ENCODE peak calls at places on chromosomes 16 and 17, in four cellular contexts. F is mesendoderm, D is heart left ventricle, L is HCT116. C is an unnamed sample.

GRCh38 chr17:68346448-68346847 is 55.2 kb downstream of the ARSG start:
- DNase-seq in D (peak), L (no peak), F (no peak), C (no peak)

GRCh38 chr17:79145548-79145947 is 70.9 kb downstream of the ENGASE start:
- DNase-seq in L (no peak), D (no peak), F (no peak), C (no peak)

GRCh38 chr16:65666132-65666869 is 544.4 kb upstream of the CDH11 start:
- DNase-seq in F (no peak), L (no peak), D (no peak), C (peak)

GRCh38 chr17:76720211-76720610 is 6.2 kb downstream of the JMJD6 start:
- DNase-seq in F (no peak), D (no peak), L (no peak), C (no peak)

GRCh38 chr17:4845128-4845527 is 12.0 kb downstream of the MINK1 start:
- DNase-seq in F (no peak), L (no peak), D (no peak), C (no peak)

GRCh38 chr17:31231852-31232251 is 65.2 kb downstream of the OMG start:
- DNase-seq in D (no peak), L (no peak), F (no peak), C (no peak)

GRCh38 chr17:46944931-46945330 is 22.0 kb downstream of the GOSR2 start:
- DNase-seq in D (no peak), F (no peak), L (no peak), C (no peak)

GRCh38 chr17:42751628-42752027 is 6.8 kb upstream of the EZH1 start:
- DNase-seq in L (no peak), D (no peak), F (no peak), C (no peak)

GRCh38 chr17:73203135-73203787 is 10.4 kb downstream of the COG1 start:
- DNase-seq in F (no peak), L (no peak), D (no peak), C (no peak)

GRCh38 chr17:44872131-44872768 is 24.6 kb downstream of the HIGD1B start:
- DNase-seq in L (no peak), D (no peak), F (no peak), C (no peak)

GRCh38 chr17:50883850-50884291 is 17.7 kb upstream of the TOB1 start:
- DNase-seq in D (no peak), F (no peak), L (no peak), C (no peak)

GRCh38 chr17:19771971-19772630 is 24.0 kb upstream of the ALDH3A1 start:
- DNase-seq in F (no peak), D (no peak), L (no peak), C (no peak)

GRCh38 chr17:56699186-56699895 is 105.8 kb downstream of the NOG start:
- DNase-seq in L (peak), F (peak), D (no peak), C (peak)

GRCh38 chr17:21774263-21774662 is 81.9 kb downstream of the KCNJ18 start:
- DNase-seq in F (no peak), L (no peak), D (no peak), C (no peak)

GRCh38 chr17:37373530-37374159 is 2.1 kb upstream of the C17orf78 start:
- DNase-seq in L (peak), D (peak), F (peak), C (no peak)

GRCh38 chr17:81097943-81098308 is 63.0 kb downstream of the BAIAP2 start:
- DNase-seq in D (no peak), F (no peak), L (peak), C (no peak)

GRCh38 chr16:85425061-85425662 is 188.0 kb upstream of the GSE1 start:
- DNase-seq in F (no peak), L (no peak), D (no peak), C (no peak)

GRCh38 chr17:7380321-7380720 is 568 bp upstream of the TNK1 start:
- DNase-seq in F (peak), D (peak), L (no peak), C (no peak)

GRCh38 chr16:50680907-50681885 is at the start of gene SNX20:
- DNase-seq in L (no peak), D (peak), F (no peak), C (no peak)

GRCh38 chr17:50903604-50904521 is 37.7 kb upstream of the TOB1 start:
- DNase-seq in L (no peak), F (no peak), D (no peak), C (no peak)

GRCh38 chr17:18187816-18188761 is 4.5 kb downstream of the ALKBH5 start:
- DNase-seq in F (no peak), L (no peak), D (peak), C (peak)

GRCh38 chr17:20968913-20969616 is 73.7 kb downstream of the USP22 start:
- DNase-seq in L (no peak), D (no peak), F (no peak), C (no peak)

GRCh38 chr16:14310519-14310991 is 239.4 kb downstream of the MRTFB start:
- DNase-seq in F (peak), L (no peak), D (no peak), C (no peak)

GRCh38 chr16:17084134-17084533 is 386.6 kb downstream of the XYLT1 start:
- DNase-seq in D (no peak), F (no peak), L (no peak), C (no peak)

GRCh38 chr17:79991140-79991923 is 44.3 kb downstream of the TBC1D16 start:
- DNase-seq in D (peak), F (peak), L (peak), C (peak)

GRCh38 chr17:45225964-45226530 is 4.4 kb downstream of the FMNL1 start:
- DNase-seq in F (no peak), L (no peak), D (peak), C (no peak)

GRCh38 chr16:47413041-47413440 is 47.8 kb downstream of the ITFG1 start:
- DNase-seq in F (no peak), L (no peak), D (no peak), C (no peak)

GRCh38 chr17:36817483-36818048 is 119.7 kb upstream of the LHX1 start:
- DNase-seq in F (no peak), D (no peak), L (no peak), C (no peak)

GRCh38 chr17:29760279-29760721 is 137.6 kb upstream of the CORO6 start:
- DNase-seq in D (no peak), L (no peak), F (peak), C (no peak)

GRCh38 chr17:37067555-37068111 is 118.9 kb downstream of the AATF start:
- DNase-seq in D (no peak), F (peak), L (peak), C (peak)

GRCh38 chr16:86377251-86378022 is 132.9 kb upstream of the FOXF1 start:
- DNase-seq in F (no peak), L (no peak), D (no peak), C (no peak)

GRCh38 chr17:78227455-78227916 is 3.9 kb upstream of the TMEM235 start:
- DNase-seq in D (no peak), L (no peak), F (no peak), C (no peak)

GRCh38 chr16:88737298-88738166 is 31.2 kb downstream of the CTU2 start:
- DNase-seq in F (peak), D (peak), L (peak), C (no peak)

GRCh38 chr17:2309338-2310143 is 5.8 kb downstream of the SRR start:
- DNase-seq in L (no peak), F (no peak), D (no peak), C (no peak)

DNA sequence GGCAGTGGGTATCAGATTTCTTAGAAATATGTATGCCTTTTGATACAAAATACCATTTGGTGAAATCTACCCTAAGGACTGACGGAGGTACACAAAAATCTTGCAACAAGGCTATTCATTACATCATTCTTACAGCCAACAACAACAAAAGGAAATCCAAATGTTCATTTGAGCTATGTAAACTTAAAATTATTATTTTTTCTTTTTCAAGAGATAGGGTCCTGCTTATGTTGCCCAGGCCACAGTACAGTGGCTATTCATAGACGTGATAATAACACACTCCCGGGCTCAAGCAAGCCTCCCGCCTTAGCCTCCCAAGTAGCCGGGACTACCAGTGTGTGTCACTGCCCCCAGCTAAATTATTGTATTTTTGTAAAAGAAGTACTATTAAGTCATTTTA is 9.0 kb downstream of the SRR start:
- DNase-seq in F (no peak), L (no peak), D (no peak), C (no peak)
- H3K27ac ChIP-seq in F (no peak), L (no peak), D (no peak), C (no peak)

GRCh38 chr17:49148171-49148570 is 15.6 kb downstream of the B4GALNT2 start:
- DNase-seq in L (no peak), F (no peak), D (no peak), C (no peak)

GRCh38 chr17:49151996-49152395 is 19.4 kb downstream of the B4GALNT2 start:
- DNase-seq in F (no peak), L (no peak), D (no peak), C (no peak)

DNA sequence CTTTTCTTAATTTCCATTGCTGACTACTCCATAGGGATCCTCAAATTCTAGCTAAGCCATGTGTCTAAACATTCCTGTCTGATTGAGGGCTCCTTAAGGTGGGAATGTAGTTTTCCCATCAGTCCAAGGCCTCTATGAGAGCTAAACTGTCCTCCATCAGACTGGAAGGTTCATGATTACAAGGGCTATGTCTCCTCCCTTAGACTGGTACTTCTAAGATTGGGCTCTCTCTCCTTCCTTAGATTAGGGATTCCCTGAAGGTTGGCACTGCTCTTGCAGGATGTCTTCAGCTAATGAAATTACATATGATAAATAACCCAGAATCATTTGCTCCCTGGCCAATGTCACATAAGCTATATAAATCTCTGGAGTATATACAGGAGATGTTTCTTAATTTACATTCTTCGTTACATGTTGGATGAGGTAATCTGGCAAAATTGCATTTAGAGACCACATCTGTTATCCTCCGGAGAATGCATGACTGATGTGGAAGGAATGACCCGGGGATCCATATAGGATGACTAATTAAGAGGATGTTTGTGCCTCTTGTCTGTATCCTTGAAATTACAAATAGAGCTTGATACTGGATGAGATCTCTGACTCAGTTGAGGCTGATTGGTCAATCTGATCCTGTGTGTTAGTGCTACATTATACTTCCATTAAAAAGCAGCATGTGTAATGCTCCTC is 14.2 kb downstream of the B4GALNT2 start:
- DNase-seq in F (peak), D (no peak), L (peak), C (peak)
- H3K27ac ChIP-seq in F (no peak), D (no peak), L (no peak), C (peak)

GRCh38 chr16:62289230-62289629 is 253.0 kb upstream of the CDH8 start:
- DNase-seq in F (no peak), D (no peak), L (no peak), C (no peak)
- H3K27ac ChIP-seq in F (no peak), D (no peak), L (no peak), C (no peak)

DNA sequence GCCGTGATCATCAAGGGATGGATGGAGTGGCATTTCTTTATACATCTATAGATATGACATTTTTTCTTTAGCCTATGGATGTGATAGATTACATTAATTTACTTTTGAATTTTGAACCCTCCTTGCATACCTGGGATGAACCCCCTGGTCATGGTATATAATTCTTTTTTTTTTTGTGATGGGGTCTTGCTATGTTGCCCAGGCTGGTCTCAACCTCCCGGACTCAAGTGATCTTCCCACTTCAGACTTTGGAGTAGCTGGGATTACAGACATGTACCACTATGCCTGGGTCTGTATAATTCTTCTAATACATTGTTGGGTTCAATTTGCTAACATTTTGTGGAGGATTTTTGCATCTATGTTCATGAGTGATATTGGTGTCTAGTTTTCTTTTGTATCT is 1.7 kb upstream of the TNS4 start:
- DNase-seq in F (no peak), L (no peak), D (no peak), C (no peak)
- H3K27ac ChIP-seq in F (no peak), L (no peak), D (no peak), C (no peak)

GRCh38 chr16:24036038-24036543 is 200.3 kb downstream of the PRKCB start:
- DNase-seq in F (no peak), L (no peak), D (no peak), C (no peak)
- H3K27ac ChIP-seq in F (no peak), L (no peak), D (no peak), C (no peak)

DNA sequence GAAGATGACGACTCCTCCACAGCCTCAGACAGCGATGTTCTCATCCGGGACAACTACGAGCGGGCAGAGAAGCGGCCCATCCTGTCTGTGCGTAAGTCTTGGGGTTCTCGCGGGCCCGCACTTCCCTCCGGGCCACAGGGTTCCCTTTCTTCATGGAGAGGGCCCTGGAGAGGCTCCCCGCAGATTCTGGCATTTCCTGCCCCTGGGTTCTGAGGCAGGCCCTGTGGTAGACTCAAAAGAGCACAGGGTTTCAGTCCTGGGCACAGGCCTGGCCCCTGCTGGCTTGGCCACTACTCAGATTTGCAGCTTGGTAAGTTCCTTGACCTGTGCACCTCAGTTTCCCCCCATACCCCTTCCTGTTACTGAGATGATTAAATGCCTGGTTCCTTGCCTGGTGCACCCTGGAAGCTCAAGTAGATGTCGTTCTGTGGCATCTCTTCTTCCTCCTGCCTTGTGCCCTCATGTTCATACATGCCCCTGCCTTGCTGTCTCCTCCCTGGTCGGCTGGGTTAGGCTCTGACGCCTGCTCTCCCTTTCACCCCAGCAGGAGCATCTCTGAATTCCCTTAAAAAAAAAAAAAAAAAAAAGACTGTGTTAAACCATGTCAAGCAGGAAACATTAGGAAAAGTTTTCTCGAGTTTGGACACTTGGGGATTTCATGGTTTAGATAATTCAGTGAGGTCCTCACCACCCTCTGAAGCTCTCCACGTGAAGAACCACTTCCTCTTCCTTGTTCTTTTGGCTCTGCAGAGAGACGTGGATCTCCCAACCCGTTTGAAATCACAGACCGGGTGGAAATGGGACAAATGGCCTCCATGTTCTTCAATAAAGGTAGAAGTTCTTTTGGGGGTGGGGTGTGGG is 14.3 kb upstream of the NAT9 start:
- DNase-seq in F (no peak), D (no peak), L (no peak), C (no peak)
- H3K27ac ChIP-seq in F (no peak), D (no peak), L (no peak), C (no peak)

GRCh38 chr16:2284001-2284770 is 16.3 kb upstream of the RNPS1 start:
- DNase-seq in L (no peak), D (no peak), F (no peak), C (no peak)
- H3K27ac ChIP-seq in L (no peak), D (no peak), F (no peak), C (no peak)

DNA sequence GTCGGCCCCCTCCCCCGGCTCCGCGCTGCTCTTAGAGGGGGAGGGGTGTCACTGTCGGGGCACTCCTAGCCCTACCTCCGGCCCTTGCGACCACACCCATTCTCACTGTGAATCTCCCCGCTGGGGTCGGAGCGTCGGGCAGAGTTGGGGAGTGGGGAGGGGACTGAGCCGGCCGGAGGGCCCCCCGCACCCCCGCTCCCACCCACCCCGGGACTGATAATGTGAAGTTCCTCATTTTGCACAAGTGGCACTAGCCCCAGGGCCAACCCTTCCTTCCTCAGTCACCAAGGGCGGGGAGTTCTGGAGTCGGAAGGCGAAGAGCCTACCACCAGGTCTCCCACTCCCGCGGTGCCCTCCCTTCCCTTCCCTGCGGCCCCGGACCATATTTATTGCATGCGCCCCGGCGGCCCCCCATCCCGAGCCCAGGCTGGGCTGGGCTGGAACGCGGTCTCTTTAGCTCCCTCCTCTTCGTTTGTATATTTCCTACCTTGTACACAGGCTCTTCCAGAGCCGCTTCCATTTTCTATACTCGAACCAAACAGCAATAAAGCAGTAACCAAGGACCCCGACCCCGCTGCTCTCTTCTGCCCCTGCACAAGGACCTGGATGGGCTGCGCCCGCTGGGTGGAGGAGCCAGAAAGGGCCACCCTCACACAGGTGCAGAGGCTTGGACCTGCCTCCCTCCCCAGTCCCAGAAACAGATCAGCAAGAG is 4.4 kb downstream of the HIC1 start:
- DNase-seq in F (peak), L (no peak), D (no peak), C (no peak)
- H3K27ac ChIP-seq in F (no peak), L (no peak), D (peak), C (no peak)

GRCh38 chr17:49842846-49843245 is 5.0 kb downstream of the TAC4 start:
- DNase-seq in L (no peak), F (no peak), D (no peak), C (no peak)
- H3K27ac ChIP-seq in L (no peak), F (no peak), D (no peak), C (no peak)